ENCODE peak calls at places on chromosome 2, in six cellular contexts. R, F, E, U, L and B are unnamed samples.

GRCh38 chr2:171124512-171124911 is 36.2 kb downstream of the TLK1 start:
- DNase-seq in E (no peak), U (no peak), F (no peak), R (no peak), L (no peak), B (no peak)

GRCh38 chr2:160474319-160474645 is 19.3 kb downstream of the RBMS1 start:
- DNase-seq in F (no peak), L (no peak), R (no peak), E (no peak), U (no peak), B (peak; percentile 25)

GRCh38 chr2:10501980-10502802 is 54.1 kb upstream of the ODC1 start:
- DNase-seq in F (no peak), L (no peak), R (no peak), E (no peak), U (no peak), B (no peak)

GRCh38 chr2:161406316-161406715 is 9.8 kb upstream of the TBR1 start:
- DNase-seq in F (no peak), R (no peak), U (no peak), L (no peak), E (no peak), B (no peak)

GRCh38 chr2:7707723-7708122 is 790.5 kb downstream of the RNF144A start:
- DNase-seq in U (no peak), F (peak; percentile 50), R (no peak), E (no peak), L (peak; percentile 88), B (peak; percentile 89)

GRCh38 chr2:18498531-18498930 is 61.9 kb downstream of the RDH14 start:
- DNase-seq in F (no peak), R (no peak), U (no peak), E (no peak), L (no peak), B (peak; percentile 51)

GRCh38 chr2:57546478-57546877 is 500.1 kb upstream of the VRK2 start:
- DNase-seq in U (no peak), F (no peak), R (no peak), E (no peak), L (no peak), B (no peak)

GRCh38 chr2:1731963-1732768 is 12.1 kb downstream of the PXDN start:
- DNase-seq in F (no peak), L (no peak), E (peak; percentile 6), R (peak; percentile 21), U (no peak), B (no peak)

GRCh38 chr2:237073552-237073951 is 12.1 kb upstream of the COPS8 start:
- DNase-seq in U (no peak), F (peak; percentile 18), E (no peak), L (peak; percentile 91), R (no peak), B (peak; percentile 78)

GRCh38 chr2:109331864-109332848 is 203.2 kb downstream of the SH3RF3 start:
- DNase-seq in R (peak; percentile 89), U (peak; percentile 24), E (peak; percentile 63), L (peak; percentile 95), F (peak; percentile 93), B (peak; percentile 97)

GRCh38 chr2:224892574-224893204 is 149.6 kb downstream of the DOCK10 start:
- DNase-seq in F (no peak), R (no peak), L (no peak), E (no peak), U (peak; percentile 48), B (no peak)

GRCh38 chr2:208595386-208596275 is 189.0 kb downstream of the PTH2R start:
- DNase-seq in E (no peak), R (no peak), L (peak; percentile 0), U (peak; percentile 17), F (peak; percentile 24), B (peak; percentile 71)

GRCh38 chr2:151691621-151692020 is 42.7 kb downstream of the NEB start:
- DNase-seq in U (no peak), L (no peak), R (no peak), F (no peak), E (no peak), B (no peak)

GRCh38 chr2:231930601-231931281 is 4.5 kb upstream of the NPPC start:
- DNase-seq in R (no peak), F (no peak), E (peak; percentile 78), U (no peak), L (no peak), B (no peak)

GRCh38 chr2:134320930-134321329 is 67.1 kb downstream of the MGAT5 start:
- DNase-seq in F (no peak), L (no peak), E (no peak), R (no peak), U (no peak), B (no peak)

GRCh38 chr2:67846341-67847070 is 216.3 kb downstream of the C1D start:
- DNase-seq in F (peak; percentile 92), L (peak; percentile 92), U (peak; percentile 97), R (peak; percentile 62), E (peak; percentile 81), B (peak; percentile 98)

GRCh38 chr2:24261441-24261840 is 86.6 kb downstream of the FAM228A start:
- DNase-seq in U (no peak), E (no peak), R (no peak), F (no peak), L (no peak), B (no peak)

GRCh38 chr2:163637876-163638275 is 97.9 kb downstream of the FIGN start:
- DNase-seq in L (no peak), R (no peak), E (no peak), U (no peak), F (no peak), B (no peak)

GRCh38 chr2:207133862-207134519 is 31.8 kb downstream of the KLF7 start:
- DNase-seq in F (peak; percentile 77), R (peak; percentile 43), E (peak; percentile 88), L (peak; percentile 95), U (peak; percentile 55), B (peak; percentile 56)

GRCh38 chr2:58497189-58497588 is 256.1 kb upstream of the FANCL start:
- DNase-seq in F (no peak), R (no peak), L (peak; percentile 46), E (no peak), U (peak; percentile 81), B (peak; percentile 79)

GRCh38 chr2:23659773-23660172 is 267.1 kb downstream of the ATAD2B start:
- DNase-seq in F (no peak), U (no peak), R (no peak), E (no peak), L (no peak), B (no peak)

GRCh38 chr2:55159037-55159651 is 72.9 kb downstream of the CLHC1 start:
- DNase-seq in F (no peak), U (no peak), L (no peak), E (peak; percentile 76), R (no peak), B (peak; percentile 32)

GRCh38 chr2:6784299-6784698 is 81.4 kb downstream of the CMPK2 start:
- DNase-seq in L (no peak), F (no peak), U (no peak), E (no peak), R (no peak), B (peak; percentile 14)

GRCh38 chr2:196336715-196337617 is 165.6 kb upstream of the STK17B start:
- DNase-seq in U (peak; percentile 61), R (no peak), L (peak; percentile 29), F (peak; percentile 44), E (no peak), B (peak; percentile 42)

GRCh38 chr2:196338440-196338839 is 167.1 kb upstream of the STK17B start:
- DNase-seq in U (no peak), F (no peak), E (no peak), R (no peak), L (no peak), B (no peak)

GRCh38 chr2:196335238-196335637 is 163.9 kb upstream of the STK17B start:
- DNase-seq in U (peak; percentile 45), F (peak; percentile 35), L (peak; percentile 89), E (no peak), R (no peak), B (peak; percentile 53)

GRCh38 chr2:196336206-196336605 is 164.8 kb upstream of the STK17B start:
- DNase-seq in F (no peak), L (peak; percentile 56), R (no peak), U (no peak), E (no peak), B (no peak)

DNA sequence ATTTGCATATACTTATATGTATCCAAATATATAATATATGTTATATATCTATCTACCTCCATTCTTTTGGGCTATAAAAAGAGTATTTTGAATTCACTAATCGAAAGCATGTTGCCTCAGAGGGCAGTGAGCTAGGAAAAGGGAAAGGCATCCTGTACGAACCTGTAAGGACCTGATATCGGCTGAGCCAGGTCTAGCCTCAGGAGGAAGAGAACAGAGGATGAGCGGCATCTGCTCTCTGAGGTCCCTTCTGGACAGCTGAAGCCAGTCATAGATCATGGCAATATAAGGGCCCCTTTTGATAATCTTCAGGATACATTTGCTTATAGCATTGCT is 166.2 kb upstream of the STK17B start:
- DNase-seq in F (no peak), E (no peak), U (peak; percentile 48), R (no peak), L (no peak), B (peak; percentile 9)
- TF ChIP-seq CTCF in F (no peak), E (peak; percentile 3), U (no peak), R (no peak), L (no peak), B (no peak)

DNA sequence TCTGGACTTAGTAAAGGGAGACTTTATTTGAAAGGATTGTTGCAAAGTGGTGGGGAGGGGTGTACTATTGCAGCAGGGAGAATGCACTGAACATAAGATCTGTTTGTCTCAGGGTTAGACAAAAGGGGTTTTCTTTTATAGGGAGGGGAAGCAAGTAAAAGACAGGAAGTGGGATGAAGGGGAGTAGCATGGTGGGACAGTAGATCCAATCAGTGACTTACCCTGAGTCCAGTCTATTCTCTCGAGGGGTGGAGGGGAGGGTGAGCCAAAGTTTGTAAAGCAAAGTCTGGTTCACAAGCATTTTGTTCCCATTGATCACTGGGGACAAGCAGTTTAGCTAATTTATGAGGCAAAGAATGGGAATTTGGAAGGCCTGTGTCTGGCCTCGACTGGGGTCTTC is 35.0 kb upstream of the CYP27C1 start:
- DNase-seq in E (no peak), L (no peak), R (no peak), U (no peak), F (no peak), B (no peak)
- TF ChIP-seq CTCF in E (no peak), L (no peak), R (no peak), U (no peak), F (no peak), B (no peak)

GRCh38 chr2:174350018-174350417 is 15.3 kb downstream of the SP9 start:
- DNase-seq in U (peak; percentile 66), L (no peak), E (no peak), R (no peak), F (no peak), B (no peak)
- TF ChIP-seq CTCF in U (peak; percentile 63), L (peak; percentile 53), E (peak; percentile 28), R (no peak), F (peak; percentile 53), B (peak; percentile 35)

GRCh38 chr2:31349160-31349559 is 65.4 kb downstream of the XDH start:
- DNase-seq in R (no peak), L (no peak), U (no peak), E (no peak), F (no peak), B (no peak)

GRCh38 chr2:31359229-31359628 is 55.3 kb downstream of the XDH start:
- DNase-seq in L (no peak), E (no peak), R (no peak), U (no peak), F (no peak), B (no peak)

GRCh38 chr2:31353121-31353520 is 61.4 kb downstream of the XDH start:
- DNase-seq in R (no peak), L (no peak), F (no peak), E (no peak), U (no peak), B (no peak)

GRCh38 chr2:31349684-31350083 is 64.9 kb downstream of the XDH start:
- DNase-seq in E (no peak), R (no peak), L (no peak), F (no peak), U (no peak), B (no peak)

GRCh38 chr2:31354837-31355236 is 59.7 kb downstream of the XDH start:
- DNase-seq in U (peak; percentile 59), R (no peak), E (no peak), L (peak; percentile 10), F (no peak), B (peak; percentile 42)
- TF ChIP-seq CTCF in U (peak; percentile 58), R (no peak), E (no peak), L (peak; percentile 47), F (no peak), B (peak; percentile 54)